ENCODE peak calls at places on chromosomes 12 and 14, in ten cellular contexts. One of them, this sample, is unnamed.

GRCh38 chr14:73634333-73634833 is 10.4 kb upstream of the DNAL1 start:
- DNase-seq in iris pigment epithelial cell: peak
- DNase-seq in mesenchymal stem cell: peak
- DNase-seq in activated CD4-positive, CD25-positive, alpha-beta regulatory T cell treated with anti-CD3 and anti-CD28 coated beads, Interleukin-2, amount 50 U/mL, for 16 hours: no peak
- DNase-seq in RKO: no peak
- DNase-seq in nephron progenitor cell: no peak
- DNase-seq in stimulated activated CD8-positive, alpha-beta memory T cell treated with anti-CD3 and anti-CD28 coated beads, Interleukin-12 subunit alpha, Interleukin-12 subunit beta, amount 100 ng/mL, for 4 hours: no peak
- DNase-seq in kidney: peak
- DNase-seq in adrenal gland: peak
- DNase-seq in astrocyte of the spinal cord: peak
- DNase-seq in this sample: peak

GRCh38 chr14:54252072-54252730 is 144.6 kb upstream of the CDKN3 start:
- DNase-seq in kidney: no peak
- DNase-seq in astrocyte of the spinal cord: peak
- DNase-seq in adrenal gland: no peak
- DNase-seq in iris pigment epithelial cell: peak
- DNase-seq in mesenchymal stem cell: peak
- DNase-seq in RKO: no peak
- DNase-seq in nephron progenitor cell: no peak
- DNase-seq in activated CD4-positive, CD25-positive, alpha-beta regulatory T cell treated with anti-CD3 and anti-CD28 coated beads, Interleukin-2, amount 50 U/mL, for 16 hours: no peak
- DNase-seq in stimulated activated CD8-positive, alpha-beta memory T cell treated with anti-CD3 and anti-CD28 coated beads, Interleukin-12 subunit alpha, Interleukin-12 subunit beta, amount 100 ng/mL, for 4 hours: no peak
- DNase-seq in this sample: peak

GRCh38 chr12:56661979-56662638 is 16.3 kb upstream of the ATP5F1B start:
- DNase-seq in iris pigment epithelial cell: no peak
- DNase-seq in mesenchymal stem cell: no peak
- DNase-seq in activated CD4-positive, CD25-positive, alpha-beta regulatory T cell treated with anti-CD3 and anti-CD28 coated beads, Interleukin-2, amount 50 U/mL, for 16 hours: no peak
- DNase-seq in nephron progenitor cell: no peak
- DNase-seq in astrocyte of the spinal cord: no peak
- DNase-seq in RKO: no peak
- DNase-seq in kidney: no peak
- DNase-seq in adrenal gland: no peak
- DNase-seq in stimulated activated CD8-positive, alpha-beta memory T cell treated with anti-CD3 and anti-CD28 coated beads, Interleukin-12 subunit alpha, Interleukin-12 subunit beta, amount 100 ng/mL, for 4 hours: no peak
- DNase-seq in this sample: no peak

GRCh38 chr14:64663174-64663573 is 41.0 kb upstream of the PLEKHG3 start:
- DNase-seq in mesenchymal stem cell: no peak
- DNase-seq in kidney: no peak
- DNase-seq in iris pigment epithelial cell: no peak
- DNase-seq in stimulated activated CD8-positive, alpha-beta memory T cell treated with anti-CD3 and anti-CD28 coated beads, Interleukin-12 subunit alpha, Interleukin-12 subunit beta, amount 100 ng/mL, for 4 hours: no peak
- DNase-seq in astrocyte of the spinal cord: peak
- DNase-seq in adrenal gland: no peak
- DNase-seq in activated CD4-positive, CD25-positive, alpha-beta regulatory T cell treated with anti-CD3 and anti-CD28 coated beads, Interleukin-2, amount 50 U/mL, for 16 hours: no peak
- DNase-seq in RKO: no peak
- DNase-seq in nephron progenitor cell: no peak
- DNase-seq in this sample: no peak

GRCh38 chr12:132766380-132767085 is 4.9 kb upstream of the ANKLE2 start:
- DNase-seq in nephron progenitor cell: no peak
- DNase-seq in RKO: no peak
- DNase-seq in iris pigment epithelial cell: no peak
- DNase-seq in stimulated activated CD8-positive, alpha-beta memory T cell treated with anti-CD3 and anti-CD28 coated beads, Interleukin-12 subunit alpha, Interleukin-12 subunit beta, amount 100 ng/mL, for 4 hours: no peak
- DNase-seq in kidney: peak
- DNase-seq in activated CD4-positive, CD25-positive, alpha-beta regulatory T cell treated with anti-CD3 and anti-CD28 coated beads, Interleukin-2, amount 50 U/mL, for 16 hours: no peak
- DNase-seq in astrocyte of the spinal cord: peak
- DNase-seq in adrenal gland: peak
- DNase-seq in mesenchymal stem cell: no peak
- DNase-seq in this sample: peak

GRCh38 chr12:79444089-79444488 is 246.7 kb downstream of the PAWR start:
- DNase-seq in iris pigment epithelial cell: peak
- DNase-seq in adrenal gland: no peak
- DNase-seq in stimulated activated CD8-positive, alpha-beta memory T cell treated with anti-CD3 and anti-CD28 coated beads, Interleukin-12 subunit alpha, Interleukin-12 subunit beta, amount 100 ng/mL, for 4 hours: no peak
- DNase-seq in mesenchymal stem cell: peak
- DNase-seq in kidney: no peak
- DNase-seq in RKO: no peak
- DNase-seq in nephron progenitor cell: no peak
- DNase-seq in astrocyte of the spinal cord: peak
- DNase-seq in activated CD4-positive, CD25-positive, alpha-beta regulatory T cell treated with anti-CD3 and anti-CD28 coated beads, Interleukin-2, amount 50 U/mL, for 16 hours: no peak
- DNase-seq in this sample: peak

GRCh38 chr14:92568621-92569479 is 55.3 kb downstream of the RIN3 start:
- DNase-seq in adrenal gland: no peak
- DNase-seq in activated CD4-positive, CD25-positive, alpha-beta regulatory T cell treated with anti-CD3 and anti-CD28 coated beads, Interleukin-2, amount 50 U/mL, for 16 hours: no peak
- DNase-seq in astrocyte of the spinal cord: no peak
- DNase-seq in nephron progenitor cell: no peak
- DNase-seq in iris pigment epithelial cell: no peak
- DNase-seq in stimulated activated CD8-positive, alpha-beta memory T cell treated with anti-CD3 and anti-CD28 coated beads, Interleukin-12 subunit alpha, Interleukin-12 subunit beta, amount 100 ng/mL, for 4 hours: peak
- DNase-seq in RKO: no peak
- DNase-seq in mesenchymal stem cell: no peak
- DNase-seq in kidney: no peak
- DNase-seq in this sample: no peak

GRCh38 chr12:124763594-124763979 is 100.1 kb downstream of the SCARB1 start:
- DNase-seq in astrocyte of the spinal cord: no peak
- DNase-seq in iris pigment epithelial cell: no peak
- DNase-seq in kidney: no peak
- DNase-seq in activated CD4-positive, CD25-positive, alpha-beta regulatory T cell treated with anti-CD3 and anti-CD28 coated beads, Interleukin-2, amount 50 U/mL, for 16 hours: no peak
- DNase-seq in stimulated activated CD8-positive, alpha-beta memory T cell treated with anti-CD3 and anti-CD28 coated beads, Interleukin-12 subunit alpha, Interleukin-12 subunit beta, amount 100 ng/mL, for 4 hours: no peak
- DNase-seq in adrenal gland: no peak
- DNase-seq in nephron progenitor cell: no peak
- DNase-seq in RKO: no peak
- DNase-seq in mesenchymal stem cell: no peak
- DNase-seq in this sample: no peak

GRCh38 chr12:60035835-60036234 is 440.0 kb downstream of the SLC16A7 start:
- DNase-seq in adrenal gland: no peak
- DNase-seq in kidney: no peak
- DNase-seq in activated CD4-positive, CD25-positive, alpha-beta regulatory T cell treated with anti-CD3 and anti-CD28 coated beads, Interleukin-2, amount 50 U/mL, for 16 hours: no peak
- DNase-seq in iris pigment epithelial cell: peak
- DNase-seq in astrocyte of the spinal cord: no peak
- DNase-seq in mesenchymal stem cell: no peak
- DNase-seq in nephron progenitor cell: no peak
- DNase-seq in stimulated activated CD8-positive, alpha-beta memory T cell treated with anti-CD3 and anti-CD28 coated beads, Interleukin-12 subunit alpha, Interleukin-12 subunit beta, amount 100 ng/mL, for 4 hours: no peak
- DNase-seq in RKO: peak
- DNase-seq in this sample: peak

GRCh38 chr12:8989425-8989824 is at the start of gene KLRG1:
- DNase-seq in stimulated activated CD8-positive, alpha-beta memory T cell treated with anti-CD3 and anti-CD28 coated beads, Interleukin-12 subunit alpha, Interleukin-12 subunit beta, amount 100 ng/mL, for 4 hours: no peak
- DNase-seq in mesenchymal stem cell: no peak
- DNase-seq in nephron progenitor cell: no peak
- DNase-seq in RKO: no peak
- DNase-seq in adrenal gland: no peak
- DNase-seq in iris pigment epithelial cell: no peak
- DNase-seq in astrocyte of the spinal cord: no peak
- DNase-seq in activated CD4-positive, CD25-positive, alpha-beta regulatory T cell treated with anti-CD3 and anti-CD28 coated beads, Interleukin-2, amount 50 U/mL, for 16 hours: no peak
- DNase-seq in kidney: no peak
- DNase-seq in this sample: no peak

GRCh38 chr14:23562822-23563472 is 4.6 kb downstream of the AP1G2 start:
- DNase-seq in mesenchymal stem cell: peak
- DNase-seq in nephron progenitor cell: peak
- DNase-seq in kidney: peak
- DNase-seq in RKO: peak
- DNase-seq in iris pigment epithelial cell: peak
- DNase-seq in adrenal gland: peak
- DNase-seq in astrocyte of the spinal cord: peak
- DNase-seq in activated CD4-positive, CD25-positive, alpha-beta regulatory T cell treated with anti-CD3 and anti-CD28 coated beads, Interleukin-2, amount 50 U/mL, for 16 hours: peak
- DNase-seq in stimulated activated CD8-positive, alpha-beta memory T cell treated with anti-CD3 and anti-CD28 coated beads, Interleukin-12 subunit alpha, Interleukin-12 subunit beta, amount 100 ng/mL, for 4 hours: no peak
- DNase-seq in this sample: peak

GRCh38 chr14:24565766-24566165 is 10.3 kb downstream of the CTSG start:
- DNase-seq in iris pigment epithelial cell: no peak
- DNase-seq in RKO: no peak
- DNase-seq in nephron progenitor cell: no peak
- DNase-seq in adrenal gland: no peak
- DNase-seq in stimulated activated CD8-positive, alpha-beta memory T cell treated with anti-CD3 and anti-CD28 coated beads, Interleukin-12 subunit alpha, Interleukin-12 subunit beta, amount 100 ng/mL, for 4 hours: no peak
- DNase-seq in kidney: no peak
- DNase-seq in mesenchymal stem cell: no peak
- DNase-seq in astrocyte of the spinal cord: no peak
- DNase-seq in activated CD4-positive, CD25-positive, alpha-beta regulatory T cell treated with anti-CD3 and anti-CD28 coated beads, Interleukin-2, amount 50 U/mL, for 16 hours: no peak
- DNase-seq in this sample: no peak

GRCh38 chr12:92582466-92582865 is 120.3 kb upstream of the PLEKHG7 start:
- DNase-seq in kidney: no peak
- DNase-seq in stimulated activated CD8-positive, alpha-beta memory T cell treated with anti-CD3 and anti-CD28 coated beads, Interleukin-12 subunit alpha, Interleukin-12 subunit beta, amount 100 ng/mL, for 4 hours: no peak
- DNase-seq in RKO: no peak
- DNase-seq in mesenchymal stem cell: no peak
- DNase-seq in nephron progenitor cell: no peak
- DNase-seq in iris pigment epithelial cell: no peak
- DNase-seq in adrenal gland: no peak
- DNase-seq in activated CD4-positive, CD25-positive, alpha-beta regulatory T cell treated with anti-CD3 and anti-CD28 coated beads, Interleukin-2, amount 50 U/mL, for 16 hours: no peak
- DNase-seq in astrocyte of the spinal cord: no peak
- DNase-seq in this sample: no peak

GRCh38 chr12:58509116-58509885 is 411.0 kb downstream of the LRIG3 start:
- DNase-seq in adrenal gland: no peak
- DNase-seq in astrocyte of the spinal cord: peak
- DNase-seq in RKO: peak
- DNase-seq in nephron progenitor cell: no peak
- DNase-seq in activated CD4-positive, CD25-positive, alpha-beta regulatory T cell treated with anti-CD3 and anti-CD28 coated beads, Interleukin-2, amount 50 U/mL, for 16 hours: no peak
- DNase-seq in iris pigment epithelial cell: peak
- DNase-seq in mesenchymal stem cell: peak
- DNase-seq in kidney: no peak
- DNase-seq in stimulated activated CD8-positive, alpha-beta memory T cell treated with anti-CD3 and anti-CD28 coated beads, Interleukin-12 subunit alpha, Interleukin-12 subunit beta, amount 100 ng/mL, for 4 hours: no peak
- DNase-seq in this sample: peak

GRCh38 chr12:107258780-107259179 is 165.4 kb upstream of the CRY1 start:
- DNase-seq in kidney: no peak
- DNase-seq in adrenal gland: no peak
- DNase-seq in activated CD4-positive, CD25-positive, alpha-beta regulatory T cell treated with anti-CD3 and anti-CD28 coated beads, Interleukin-2, amount 50 U/mL, for 16 hours: no peak
- DNase-seq in iris pigment epithelial cell: no peak
- DNase-seq in stimulated activated CD8-positive, alpha-beta memory T cell treated with anti-CD3 and anti-CD28 coated beads, Interleukin-12 subunit alpha, Interleukin-12 subunit beta, amount 100 ng/mL, for 4 hours: no peak
- DNase-seq in RKO: no peak
- DNase-seq in nephron progenitor cell: no peak
- DNase-seq in mesenchymal stem cell: no peak
- DNase-seq in astrocyte of the spinal cord: no peak
- DNase-seq in this sample: no peak

GRCh38 chr14:86423212-86423611 is 893.3 kb downstream of the FLRT2 start:
- DNase-seq in RKO: no peak
- DNase-seq in astrocyte of the spinal cord: no peak
- DNase-seq in iris pigment epithelial cell: no peak
- DNase-seq in mesenchymal stem cell: no peak
- DNase-seq in adrenal gland: no peak
- DNase-seq in stimulated activated CD8-positive, alpha-beta memory T cell treated with anti-CD3 and anti-CD28 coated beads, Interleukin-12 subunit alpha, Interleukin-12 subunit beta, amount 100 ng/mL, for 4 hours: no peak
- DNase-seq in kidney: no peak
- DNase-seq in nephron progenitor cell: no peak
- DNase-seq in activated CD4-positive, CD25-positive, alpha-beta regulatory T cell treated with anti-CD3 and anti-CD28 coated beads, Interleukin-2, amount 50 U/mL, for 16 hours: no peak
- DNase-seq in this sample: no peak

GRCh38 chr12:83161451-83161850 is 474.7 kb downstream of the TMTC2 start:
- DNase-seq in RKO: no peak
- DNase-seq in kidney: no peak
- DNase-seq in activated CD4-positive, CD25-positive, alpha-beta regulatory T cell treated with anti-CD3 and anti-CD28 coated beads, Interleukin-2, amount 50 U/mL, for 16 hours: no peak
- DNase-seq in nephron progenitor cell: no peak
- DNase-seq in stimulated activated CD8-positive, alpha-beta memory T cell treated with anti-CD3 and anti-CD28 coated beads, Interleukin-12 subunit alpha, Interleukin-12 subunit beta, amount 100 ng/mL, for 4 hours: no peak
- DNase-seq in mesenchymal stem cell: no peak
- DNase-seq in iris pigment epithelial cell: peak
- DNase-seq in adrenal gland: no peak
- DNase-seq in astrocyte of the spinal cord: peak
- DNase-seq in this sample: peak

GRCh38 chr14:86129426-86129825 is 599.5 kb downstream of the FLRT2 start:
- DNase-seq in mesenchymal stem cell: no peak
- DNase-seq in adrenal gland: no peak
- DNase-seq in kidney: no peak
- DNase-seq in astrocyte of the spinal cord: no peak
- DNase-seq in activated CD4-positive, CD25-positive, alpha-beta regulatory T cell treated with anti-CD3 and anti-CD28 coated beads, Interleukin-2, amount 50 U/mL, for 16 hours: no peak
- DNase-seq in stimulated activated CD8-positive, alpha-beta memory T cell treated with anti-CD3 and anti-CD28 coated beads, Interleukin-12 subunit alpha, Interleukin-12 subunit beta, amount 100 ng/mL, for 4 hours: no peak
- DNase-seq in nephron progenitor cell: no peak
- DNase-seq in RKO: no peak
- DNase-seq in iris pigment epithelial cell: no peak
- DNase-seq in this sample: no peak

GRCh38 chr12:103626498-103626897 is 39.4 kb downstream of the STAB2 start:
- DNase-seq in adrenal gland: peak
- DNase-seq in RKO: peak
- DNase-seq in astrocyte of the spinal cord: peak
- DNase-seq in stimulated activated CD8-positive, alpha-beta memory T cell treated with anti-CD3 and anti-CD28 coated beads, Interleukin-12 subunit alpha, Interleukin-12 subunit beta, amount 100 ng/mL, for 4 hours: no peak
- DNase-seq in mesenchymal stem cell: peak
- DNase-seq in kidney: no peak
- DNase-seq in activated CD4-positive, CD25-positive, alpha-beta regulatory T cell treated with anti-CD3 and anti-CD28 coated beads, Interleukin-2, amount 50 U/mL, for 16 hours: no peak
- DNase-seq in nephron progenitor cell: no peak
- DNase-seq in iris pigment epithelial cell: no peak
- DNase-seq in this sample: peak

GRCh38 chr12:114167431-114167830 is 201.3 kb upstream of the RBM19 start:
- DNase-seq in RKO: no peak
- DNase-seq in nephron progenitor cell: no peak
- DNase-seq in activated CD4-positive, CD25-positive, alpha-beta regulatory T cell treated with anti-CD3 and anti-CD28 coated beads, Interleukin-2, amount 50 U/mL, for 16 hours: no peak
- DNase-seq in stimulated activated CD8-positive, alpha-beta memory T cell treated with anti-CD3 and anti-CD28 coated beads, Interleukin-12 subunit alpha, Interleukin-12 subunit beta, amount 100 ng/mL, for 4 hours: no peak
- DNase-seq in mesenchymal stem cell: no peak
- DNase-seq in adrenal gland: no peak
- DNase-seq in astrocyte of the spinal cord: peak
- DNase-seq in iris pigment epithelial cell: peak
- DNase-seq in kidney: no peak
- DNase-seq in this sample: no peak

GRCh38 chr12:19192709-19193108 is 63.2 kb downstream of the PLEKHA5 start:
- DNase-seq in RKO: no peak
- DNase-seq in astrocyte of the spinal cord: no peak
- DNase-seq in activated CD4-positive, CD25-positive, alpha-beta regulatory T cell treated with anti-CD3 and anti-CD28 coated beads, Interleukin-2, amount 50 U/mL, for 16 hours: no peak
- DNase-seq in mesenchymal stem cell: peak
- DNase-seq in stimulated activated CD8-positive, alpha-beta memory T cell treated with anti-CD3 and anti-CD28 coated beads, Interleukin-12 subunit alpha, Interleukin-12 subunit beta, amount 100 ng/mL, for 4 hours: no peak
- DNase-seq in kidney: no peak
- DNase-seq in adrenal gland: no peak
- DNase-seq in iris pigment epithelial cell: peak
- DNase-seq in nephron progenitor cell: no peak
- DNase-seq in this sample: no peak

GRCh38 chr12:78864483-78865296 is at the start of gene SYT1:
- DNase-seq in RKO: no peak
- DNase-seq in kidney: peak
- DNase-seq in iris pigment epithelial cell: peak
- DNase-seq in activated CD4-positive, CD25-positive, alpha-beta regulatory T cell treated with anti-CD3 and anti-CD28 coated beads, Interleukin-2, amount 50 U/mL, for 16 hours: no peak
- DNase-seq in stimulated activated CD8-positive, alpha-beta memory T cell treated with anti-CD3 and anti-CD28 coated beads, Interleukin-12 subunit alpha, Interleukin-12 subunit beta, amount 100 ng/mL, for 4 hours: no peak
- DNase-seq in adrenal gland: no peak
- DNase-seq in nephron progenitor cell: peak
- DNase-seq in astrocyte of the spinal cord: peak
- DNase-seq in mesenchymal stem cell: peak
- DNase-seq in this sample: peak

GRCh38 chr12:124744659-124745467 is 118.8 kb downstream of the SCARB1 start:
- DNase-seq in astrocyte of the spinal cord: no peak
- DNase-seq in RKO: peak
- DNase-seq in nephron progenitor cell: no peak
- DNase-seq in iris pigment epithelial cell: no peak
- DNase-seq in adrenal gland: no peak
- DNase-seq in stimulated activated CD8-positive, alpha-beta memory T cell treated with anti-CD3 and anti-CD28 coated beads, Interleukin-12 subunit alpha, Interleukin-12 subunit beta, amount 100 ng/mL, for 4 hours: no peak
- DNase-seq in activated CD4-positive, CD25-positive, alpha-beta regulatory T cell treated with anti-CD3 and anti-CD28 coated beads, Interleukin-2, amount 50 U/mL, for 16 hours: no peak
- DNase-seq in mesenchymal stem cell: no peak
- DNase-seq in kidney: no peak
- DNase-seq in this sample: no peak

GRCh38 chr14:100375273-100375962 is 52.3 kb downstream of the SLC25A47 start:
- DNase-seq in iris pigment epithelial cell: peak
- DNase-seq in stimulated activated CD8-positive, alpha-beta memory T cell treated with anti-CD3 and anti-CD28 coated beads, Interleukin-12 subunit alpha, Interleukin-12 subunit beta, amount 100 ng/mL, for 4 hours: peak
- DNase-seq in astrocyte of the spinal cord: peak
- DNase-seq in adrenal gland: peak
- DNase-seq in activated CD4-positive, CD25-positive, alpha-beta regulatory T cell treated with anti-CD3 and anti-CD28 coated beads, Interleukin-2, amount 50 U/mL, for 16 hours: peak
- DNase-seq in RKO: peak
- DNase-seq in mesenchymal stem cell: peak
- DNase-seq in kidney: peak
- DNase-seq in nephron progenitor cell: peak
- DNase-seq in this sample: peak

GRCh38 chr14:36508418-36509051 is 11.5 kb downstream of the NKX2-1 start:
- DNase-seq in activated CD4-positive, CD25-positive, alpha-beta regulatory T cell treated with anti-CD3 and anti-CD28 coated beads, Interleukin-2, amount 50 U/mL, for 16 hours: no peak
- DNase-seq in mesenchymal stem cell: no peak
- DNase-seq in astrocyte of the spinal cord: no peak
- DNase-seq in stimulated activated CD8-positive, alpha-beta memory T cell treated with anti-CD3 and anti-CD28 coated beads, Interleukin-12 subunit alpha, Interleukin-12 subunit beta, amount 100 ng/mL, for 4 hours: no peak
- DNase-seq in adrenal gland: no peak
- DNase-seq in kidney: peak
- DNase-seq in iris pigment epithelial cell: no peak
- DNase-seq in RKO: no peak
- DNase-seq in nephron progenitor cell: no peak
- DNase-seq in this sample: no peak

GRCh38 chr12:94282675-94283074 is 134.3 kb downstream of the PLXNC1 start:
- DNase-seq in nephron progenitor cell: no peak
- DNase-seq in adrenal gland: no peak
- DNase-seq in mesenchymal stem cell: peak
- DNase-seq in RKO: no peak
- DNase-seq in activated CD4-positive, CD25-positive, alpha-beta regulatory T cell treated with anti-CD3 and anti-CD28 coated beads, Interleukin-2, amount 50 U/mL, for 16 hours: no peak
- DNase-seq in kidney: no peak
- DNase-seq in iris pigment epithelial cell: peak
- DNase-seq in astrocyte of the spinal cord: no peak
- DNase-seq in stimulated activated CD8-positive, alpha-beta memory T cell treated with anti-CD3 and anti-CD28 coated beads, Interleukin-12 subunit alpha, Interleukin-12 subunit beta, amount 100 ng/mL, for 4 hours: no peak
- DNase-seq in this sample: peak

GRCh38 chr14:45891417-45892080 is 638.5 kb upstream of the MIS18BP1 start:
- DNase-seq in astrocyte of the spinal cord: no peak
- DNase-seq in nephron progenitor cell: peak
- DNase-seq in adrenal gland: peak
- DNase-seq in RKO: no peak
- DNase-seq in kidney: no peak
- DNase-seq in activated CD4-positive, CD25-positive, alpha-beta regulatory T cell treated with anti-CD3 and anti-CD28 coated beads, Interleukin-2, amount 50 U/mL, for 16 hours: no peak
- DNase-seq in iris pigment epithelial cell: no peak
- DNase-seq in stimulated activated CD8-positive, alpha-beta memory T cell treated with anti-CD3 and anti-CD28 coated beads, Interleukin-12 subunit alpha, Interleukin-12 subunit beta, amount 100 ng/mL, for 4 hours: no peak
- DNase-seq in mesenchymal stem cell: no peak
- DNase-seq in this sample: peak

GRCh38 chr14:103391048-103391447 is 5.8 kb downstream of the MARK3 start:
- DNase-seq in stimulated activated CD8-positive, alpha-beta memory T cell treated with anti-CD3 and anti-CD28 coated beads, Interleukin-12 subunit alpha, Interleukin-12 subunit beta, amount 100 ng/mL, for 4 hours: no peak
- DNase-seq in iris pigment epithelial cell: peak
- DNase-seq in nephron progenitor cell: no peak
- DNase-seq in kidney: no peak
- DNase-seq in astrocyte of the spinal cord: peak
- DNase-seq in mesenchymal stem cell: peak
- DNase-seq in RKO: peak
- DNase-seq in activated CD4-positive, CD25-positive, alpha-beta regulatory T cell treated with anti-CD3 and anti-CD28 coated beads, Interleukin-2, amount 50 U/mL, for 16 hours: no peak
- DNase-seq in adrenal gland: no peak
- DNase-seq in this sample: peak